ENCODE peak calls at places on chromosomes 2 and 18, in four cellular contexts. One of them, this sample, is unnamed.

GRCh38 chr2:41741951-41742563 is 305.8 kb upstream of the PKDCC start:
- DNase-seq in NCI-H510A treated with DMSO at 0.1 percent for 48 hours: no peak
- DNase-seq in fibroblast of villous mesenchyme: peak
- DNase-seq in posterior cingulate gyrus: no peak
- DNase-seq in this sample: no peak

GRCh38 chr2:128289439-128289838 is 29.2 kb downstream of the HS6ST1 start:
- DNase-seq in NCI-H510A treated with DMSO at 0.1 percent for 48 hours: no peak
- DNase-seq in posterior cingulate gyrus: peak
- DNase-seq in fibroblast of villous mesenchyme: no peak
- DNase-seq in this sample: no peak

GRCh38 chr18:59994357-59994756 is 94.6 kb downstream of the PMAIP1 start:
- DNase-seq in posterior cingulate gyrus: no peak
- DNase-seq in NCI-H510A treated with DMSO at 0.1 percent for 48 hours: no peak
- DNase-seq in fibroblast of villous mesenchyme: peak
- DNase-seq in this sample: no peak

GRCh38 chr2:130790808-130791616 is 35.7 kb downstream of the AMER3 start:
- DNase-seq in posterior cingulate gyrus: no peak
- DNase-seq in fibroblast of villous mesenchyme: no peak
- DNase-seq in NCI-H510A treated with DMSO at 0.1 percent for 48 hours: no peak
- DNase-seq in this sample: no peak

GRCh38 chr2:238911376-238912227 is 63.7 kb downstream of the TWIST2 start:
- DNase-seq in fibroblast of villous mesenchyme: no peak
- DNase-seq in posterior cingulate gyrus: no peak
- DNase-seq in NCI-H510A treated with DMSO at 0.1 percent for 48 hours: no peak
- DNase-seq in this sample: peak

GRCh38 chr2:236641051-236641450 is 71.4 kb downstream of the ACKR3 start:
- DNase-seq in posterior cingulate gyrus: no peak
- DNase-seq in NCI-H510A treated with DMSO at 0.1 percent for 48 hours: no peak
- DNase-seq in fibroblast of villous mesenchyme: no peak
- DNase-seq in this sample: no peak

GRCh38 chr18:36758623-36759022 is 70.2 kb downstream of the TPGS2 start:
- DNase-seq in fibroblast of villous mesenchyme: no peak
- DNase-seq in posterior cingulate gyrus: no peak
- DNase-seq in NCI-H510A treated with DMSO at 0.1 percent for 48 hours: no peak
- DNase-seq in this sample: peak

GRCh38 chr2:239000089-239000488 is 152.2 kb downstream of the TWIST2 start:
- DNase-seq in fibroblast of villous mesenchyme: no peak
- DNase-seq in posterior cingulate gyrus: no peak
- DNase-seq in NCI-H510A treated with DMSO at 0.1 percent for 48 hours: no peak
- DNase-seq in this sample: no peak

GRCh38 chr18:36601316-36601715 is 227.5 kb downstream of the TPGS2 start:
- DNase-seq in posterior cingulate gyrus: no peak
- DNase-seq in NCI-H510A treated with DMSO at 0.1 percent for 48 hours: no peak
- DNase-seq in fibroblast of villous mesenchyme: no peak
- DNase-seq in this sample: no peak

GRCh38 chr2:168120310-168120709 is 127.1 kb downstream of the STK39 start:
- DNase-seq in NCI-H510A treated with DMSO at 0.1 percent for 48 hours: no peak
- DNase-seq in fibroblast of villous mesenchyme: no peak
- DNase-seq in posterior cingulate gyrus: no peak
- DNase-seq in this sample: no peak

GRCh38 chr2:163441603-163442002 is 294.2 kb downstream of the FIGN start:
- DNase-seq in fibroblast of villous mesenchyme: no peak
- DNase-seq in NCI-H510A treated with DMSO at 0.1 percent for 48 hours: no peak
- DNase-seq in posterior cingulate gyrus: no peak
- DNase-seq in this sample: no peak

GRCh38 chr2:152715854-152716428 is 1.3 kb downstream of the PRPF40A start:
- DNase-seq in fibroblast of villous mesenchyme: no peak
- DNase-seq in posterior cingulate gyrus: no peak
- DNase-seq in NCI-H510A treated with DMSO at 0.1 percent for 48 hours: no peak
- DNase-seq in this sample: no peak

GRCh38 chr2:205758051-205758450 is 75.8 kb downstream of the NRP2 start:
- DNase-seq in posterior cingulate gyrus: no peak
- DNase-seq in fibroblast of villous mesenchyme: peak
- DNase-seq in NCI-H510A treated with DMSO at 0.1 percent for 48 hours: no peak
- DNase-seq in this sample: no peak

GRCh38 chr2:111975053-111975552 is 76.7 kb downstream of the MERTK start:
- DNase-seq in posterior cingulate gyrus: no peak
- DNase-seq in fibroblast of villous mesenchyme: peak
- DNase-seq in NCI-H510A treated with DMSO at 0.1 percent for 48 hours: no peak
- DNase-seq in this sample: no peak

GRCh38 chr2:46351388-46352141 is 54.4 kb downstream of the EPAS1 start:
- DNase-seq in fibroblast of villous mesenchyme: no peak
- DNase-seq in posterior cingulate gyrus: no peak
- DNase-seq in NCI-H510A treated with DMSO at 0.1 percent for 48 hours: no peak
- DNase-seq in this sample: no peak

GRCh38 chr2:226661789-226662545 is 137.7 kb downstream of the IRS1 start:
- DNase-seq in NCI-H510A treated with DMSO at 0.1 percent for 48 hours: no peak
- DNase-seq in posterior cingulate gyrus: no peak
- DNase-seq in fibroblast of villous mesenchyme: peak
- DNase-seq in this sample: no peak

GRCh38 chr2:221641181-221641871 is 69.2 kb upstream of the EPHA4 start:
- DNase-seq in fibroblast of villous mesenchyme: no peak
- DNase-seq in NCI-H510A treated with DMSO at 0.1 percent for 48 hours: no peak
- DNase-seq in posterior cingulate gyrus: no peak
- DNase-seq in this sample: peak

GRCh38 chr2:51006641-51007040 is 25.3 kb downstream of the NRXN1 start:
- DNase-seq in fibroblast of villous mesenchyme: no peak
- DNase-seq in posterior cingulate gyrus: no peak
- DNase-seq in NCI-H510A treated with DMSO at 0.1 percent for 48 hours: no peak
- DNase-seq in this sample: no peak

This sample was measured in upper lobe of right lung.